ENCODE peak calls at places on chromosomes 4 and X, in eight cellular contexts. Z is brain microvascular endothelial cell, Q is heart left ventricle, G is pancreas, B is astrocyte, M is glutamatergic neuron, N is HFF-Myc, O is A549. J is an unnamed sample.

GRCh38 chrX:136227948-136228584 is 23.1 kb downstream of the MAP7D3 start:
- DNase-seq in Z (no peak), Q (no peak), G (no peak), B (no peak), M (no peak), N (no peak), O (no peak), J (no peak)

GRCh38 chrX:71541546-71542022 is 8.7 kb downstream of the OGT start:
- DNase-seq in Z (peak; percentile 13), Q (no peak), G (no peak), B (peak; percentile 53), M (no peak), N (no peak), O (no peak), J (no peak)

GRCh38 chrX:108307408-108308085 is 130.7 kb downstream of the COL4A6 start:
- DNase-seq in Z (peak; percentile 60), Q (peak; percentile 71), G (no peak), B (peak; percentile 52), M (no peak), N (no peak), O (peak; percentile 70), J (no peak)

GRCh38 chrX:9785252-9785943 is 831 bp upstream of the SHROOM2 start:
- DNase-seq in Z (no peak), Q (no peak), G (peak; percentile 54), B (no peak), M (no peak), N (no peak), O (no peak), J (no peak)

GRCh38 chrX:110853610-110854009 is 58.0 kb upstream of the CHRDL1 start:
- DNase-seq in Z (no peak), Q (no peak), G (no peak), B (peak; percentile 5), M (peak; percentile 13), N (no peak), O (peak; percentile 5), J (no peak)

GRCh38 chr4:126851391-126851790 is 781.4 kb upstream of the INTU start:
- DNase-seq in Z (no peak), Q (no peak), G (no peak), B (peak; percentile 78), M (no peak), N (peak; percentile 21), O (no peak), J (no peak)

GRCh38 chr4:187149229-187149628 is 425.6 kb upstream of the FAT1 start:
- DNase-seq in Z (no peak), Q (no peak), G (no peak), B (no peak), M (no peak), N (no peak), O (no peak), J (no peak)

GRCh38 chr4:141807073-141807472 is 170.7 kb downstream of the IL15 start:
- DNase-seq in Z (peak; percentile 35), Q (no peak), G (no peak), B (peak; percentile 81), M (no peak), N (no peak), O (no peak), J (no peak)

GRCh38 chr4:80186666-80187065 is 10.6 kb upstream of the PRDM8 start:
- DNase-seq in Z (no peak), Q (no peak), G (no peak), B (no peak), M (no peak), N (no peak), O (no peak), J (no peak)

GRCh38 chr4:67332627-67333026 is 212.7 kb downstream of the CENPC start:
- DNase-seq in Z (peak; percentile 7), Q (no peak), G (no peak), B (no peak), M (peak; percentile 33), N (no peak), O (peak; percentile 20), J (no peak)

GRCh38 chr4:8774071-8774470 is 97.6 kb downstream of the HMX1 start:
- DNase-seq in Z (no peak), Q (no peak), G (peak; percentile 40), B (no peak), M (peak; percentile 21), N (no peak), O (no peak), J (no peak)

GRCh38 chrX:149504226-149504914 is 736 bp downstream of the IDS start:
- DNase-seq in Z (no peak), Q (no peak), G (no peak), B (no peak), M (peak; percentile 76), N (no peak), O (peak; percentile 78), J (no peak)

GRCh38 chrX:68440940-68441339 is 7.6 kb upstream of the OPHN1 start:
- DNase-seq in Z (peak; percentile 73), Q (peak; percentile 71), G (no peak), B (peak; percentile 59), M (no peak), N (peak; percentile 47), O (peak; percentile 25), J (no peak)

GRCh38 chr4:19913670-19914069 is 338.0 kb upstream of the SLIT2 start:
- DNase-seq in Z (no peak), Q (no peak), G (no peak), B (peak; percentile 14), M (no peak), N (no peak), O (no peak), J (no peak)

GRCh38 chr4:53908661-53909078 is 155.7 kb downstream of the CHIC2 start:
- DNase-seq in Z (peak; percentile 89), Q (no peak), G (no peak), B (peak; percentile 92), M (no peak), N (peak; percentile 89), O (peak; percentile 77), J (no peak)

GRCh38 chr4:102404551-102404969 is 59.3 kb upstream of the SLC39A8 start:
- DNase-seq in Z (no peak), Q (no peak), G (no peak), B (no peak), M (no peak), N (no peak), O (no peak), J (no peak)

GRCh38 chr4:41569957-41570356 is 32.0 kb downstream of the LIMCH1 start:
- DNase-seq in Z (no peak), Q (peak; percentile 70), G (no peak), B (no peak), M (no peak), N (no peak), O (peak; percentile 4), J (no peak)

GRCh38 chrX:19462879-19463278 is 52.4 kb downstream of the MAP3K15 start:
- DNase-seq in Z (no peak), Q (no peak), G (no peak), B (no peak), M (no peak), N (no peak), O (no peak), J (no peak)

GRCh38 chrX:68839771-68840170 is 10.9 kb downstream of the EFNB1 start:
- DNase-seq in Z (no peak), Q (no peak), G (no peak), B (no peak), M (no peak), N (no peak), O (no peak), J (no peak)

GRCh38 chrX:1535241-1536041 is 1.5 kb downstream of the P2RY8 start:
- DNase-seq in Z (no peak), Q (no peak), G (no peak), B (no peak), M (no peak), N (no peak), O (no peak), J (peak; percentile 18)

DNA sequence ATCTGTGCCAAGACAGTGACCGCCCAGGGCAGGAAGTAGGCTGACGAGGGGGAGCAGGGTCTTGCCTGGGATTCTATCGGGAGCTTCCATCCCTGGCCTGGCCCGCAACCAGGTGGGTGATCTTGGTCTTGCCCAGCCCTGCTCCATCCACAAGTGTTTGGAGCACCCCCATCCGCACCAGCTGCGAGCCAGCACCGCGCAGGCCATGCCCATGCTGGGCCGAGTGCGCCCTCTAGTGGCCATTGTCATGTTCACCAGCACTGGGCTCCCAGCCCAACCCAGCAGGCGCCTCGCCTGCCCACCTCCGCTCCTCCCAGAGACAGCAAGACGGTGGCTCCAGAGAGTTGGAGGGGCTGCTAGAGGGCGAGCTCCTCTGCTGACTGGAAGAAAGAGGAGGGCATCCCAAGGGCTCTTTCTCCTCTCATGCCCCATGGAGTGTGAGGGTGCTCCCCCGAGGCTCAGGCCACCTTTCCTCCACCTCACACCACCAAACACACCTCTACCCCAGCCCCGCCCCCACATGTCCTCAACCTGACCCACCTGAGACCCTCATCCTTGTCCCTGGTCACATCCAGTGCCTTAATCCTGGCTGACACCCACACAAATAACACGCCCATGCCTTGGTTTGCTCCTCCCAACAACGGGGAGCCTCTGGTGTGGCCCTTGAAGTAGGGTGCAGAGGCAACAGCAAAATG is 9.8 kb upstream of the ATP2B3 start:
- DNase-seq in Z (peak; percentile 54), Q (peak; percentile 85), G (peak; percentile 93), B (no peak), M (peak; percentile 86), N (no peak), O (peak; percentile 69), J (peak; percentile 87)
- TF ChIP-seq CTCF in Z (peak; percentile 83), Q (peak; percentile 87), G (peak; percentile 88), B (peak; percentile 49), M (peak; percentile 87), N (peak; percentile 70), O (peak; percentile 84), J (peak; percentile 87)

GRCh38 chrX:129318375-129318774 is 204.9 kb downstream of the SMARCA1 start:
- DNase-seq in Z (peak; percentile 26), Q (no peak), G (no peak), B (no peak), M (no peak), N (no peak), O (peak; percentile 30), J (no peak)
- TF ChIP-seq CTCF in Z (peak; percentile 47), Q (no peak), G (no peak), B (peak; percentile 39), M (no peak), N (no peak), O (peak; percentile 53), J (peak; percentile 64)

DNA sequence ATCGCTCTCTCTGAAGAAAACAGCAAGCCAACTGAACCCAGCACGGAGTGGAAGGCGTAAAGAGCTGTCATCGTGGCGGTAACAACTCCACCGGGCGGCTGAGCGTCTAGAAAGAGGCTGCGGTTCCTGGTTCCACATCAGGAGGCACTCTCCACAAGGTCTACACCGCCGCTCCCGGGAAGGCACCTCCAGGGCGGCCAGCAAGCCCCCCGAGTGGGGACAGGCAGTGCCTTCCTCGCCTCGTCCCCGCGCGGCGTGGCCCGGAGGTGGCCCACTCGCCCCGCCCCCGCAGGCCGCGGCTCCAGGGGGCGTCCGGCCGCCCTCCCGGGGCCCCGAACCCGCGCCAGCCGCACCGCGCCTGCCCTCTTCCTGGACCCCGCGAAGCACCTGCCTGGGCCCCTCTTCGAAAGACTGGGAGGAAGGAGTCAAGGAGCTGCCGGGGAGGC is 747 bp downstream of the KLHL8 start:
- DNase-seq in Z (peak; percentile 38), Q (peak; percentile 38), G (peak; percentile 85), B (peak; percentile 35), M (peak; percentile 60), N (peak; percentile 14), O (peak; percentile 21), J (peak; percentile 77)
- TF ChIP-seq CTCF in Z (peak; percentile 54), Q (no peak), G (no peak), B (peak; percentile 5), M (no peak), N (peak; percentile 5), O (peak; percentile 40), J (peak; percentile 66)

DNA sequence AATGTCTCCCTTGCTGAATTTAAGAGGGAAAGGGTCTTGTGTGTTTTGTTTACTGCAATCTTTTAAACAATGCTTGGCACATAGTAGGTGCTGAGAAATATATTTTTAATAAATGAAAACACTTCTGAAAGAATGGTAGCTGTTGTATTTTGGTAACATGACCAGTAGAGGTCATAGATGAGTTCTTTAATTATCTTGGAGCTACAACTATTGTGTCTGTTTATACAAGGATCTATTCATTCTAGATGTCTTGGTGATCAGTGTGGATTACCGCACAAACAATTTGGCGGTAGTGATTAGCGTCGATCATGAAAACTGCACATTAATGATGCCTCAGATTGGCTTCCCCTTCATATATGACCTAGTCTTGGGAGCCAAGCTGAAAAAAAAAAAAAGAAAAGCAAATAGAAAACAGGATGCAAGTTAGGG is 21.4 kb upstream of the SCRG1 start:
- DNase-seq in Z (no peak), Q (no peak), G (no peak), B (no peak), M (no peak), N (no peak), O (peak; percentile 5), J (no peak)
- TF ChIP-seq CTCF in Z (peak; percentile 33), Q (peak; percentile 28), G (no peak), B (peak; percentile 61), M (peak; percentile 43), N (peak; percentile 16), O (peak; percentile 53), J (peak; percentile 73)